ENCODE peak calls at places on chromosomes 16 and 17, in six cellular contexts. M is naive B cell; R is NCI-H1417; A is stimulated activated CD4-positive, alpha-beta T cell treated with anti-CD3 and anti-CD28 coated beads, TNF-alpha, amount 100 ng/mL, for 24 hours; C is adrenal gland; I is mucosa of gallbladder. X is an unnamed sample.

GRCh38 chr16:20866161-20866772 is 33.9 kb downstream of the DCUN1D3 start:
- DNase-seq in M (no peak), R (no peak), A (no peak), C (peak; percentile 92), I (no peak), X (peak; percentile 95)

GRCh38 chr16:53022374-53022773 is 30.3 kb downstream of the CHD9NB start:
- DNase-seq in M (no peak), R (peak; percentile 34), A (no peak), C (peak; percentile 59), I (no peak), X (peak; percentile 47)

GRCh38 chr17:50256826-50257573 is 17.3 kb upstream of the TMEM92 start:
- DNase-seq in M (no peak), R (no peak), A (no peak), C (peak; percentile 18), I (no peak), X (no peak)

GRCh38 chr16:26334218-26335111 is 642.7 kb downstream of the HS3ST4 start:
- DNase-seq in M (no peak), R (no peak), A (no peak), C (no peak), I (no peak), X (no peak)

GRCh38 chr16:66474750-66475199 is 47.7 kb downstream of the BEAN1 start:
- DNase-seq in M (peak; percentile 76), R (peak; percentile 22), A (peak; percentile 16), C (peak; percentile 45), I (no peak), X (no peak)

GRCh38 chr17:61402978-61403845 is 3.6 kb downstream of the TBX2 start:
- DNase-seq in M (no peak), R (peak; percentile 48), A (no peak), C (no peak), I (no peak), X (no peak)

GRCh38 chr16:19239756-19240155 is 45.8 kb upstream of the CLEC19A start:
- DNase-seq in M (no peak), R (no peak), A (no peak), C (no peak), I (no peak), X (no peak)

GRCh38 chr16:23384878-23385277 is 68.1 kb downstream of the COG7 start:
- DNase-seq in M (no peak), R (no peak), A (no peak), C (no peak), I (no peak), X (no peak)

GRCh38 chr16:87326151-87326571 is 9.0 kb upstream of the C16orf95 start:
- DNase-seq in M (no peak), R (no peak), A (no peak), C (peak; percentile 81), I (no peak), X (no peak)

GRCh38 chr17:60149691-60150582 is at the start of gene CA4:
- DNase-seq in M (no peak), R (peak; percentile 49), A (no peak), C (no peak), I (no peak), X (no peak)

GRCh38 chr17:78771758-78772382 is 10.2 kb downstream of the CYTH1 start:
- DNase-seq in M (peak; percentile 68), R (no peak), A (no peak), C (no peak), I (no peak), X (no peak)

GRCh38 chr17:45425125-45425983 is 7.3 kb downstream of the ARHGAP27 start:
- DNase-seq in M (no peak), R (peak; percentile 49), A (no peak), C (no peak), I (peak; percentile 87), X (peak; percentile 92)

GRCh38 chr17:233473-233941 is 52.1 kb upstream of the DOC2B start:
- DNase-seq in M (no peak), R (no peak), A (no peak), C (no peak), I (no peak), X (no peak)

GRCh38 chr16:23257682-23258081 is 44.4 kb upstream of the SCNN1B start:
- DNase-seq in M (no peak), R (no peak), A (no peak), C (no peak), I (no peak), X (no peak)

GRCh38 chr17:77869665-77870132 is 88.8 kb upstream of the TNRC6C start:
- DNase-seq in M (peak; percentile 97), R (no peak), A (no peak), C (no peak), I (no peak), X (no peak)

GRCh38 chr17:75876938-75877751 is 1.2 kb downstream of the TRIM47 start:
- DNase-seq in M (no peak), R (peak; percentile 52), A (no peak), C (peak; percentile 97), I (peak; percentile 88), X (peak; percentile 97)

GRCh38 chr17:17568772-17569195 is 22.7 kb downstream of the PEMT start:
- DNase-seq in M (no peak), R (peak; percentile 10), A (no peak), C (peak; percentile 85), I (peak; percentile 69), X (peak; percentile 57)

GRCh38 chr17:75077490-75078096 is 10.2 kb upstream of the SLC16A5 start:
- DNase-seq in M (peak; percentile 36), R (no peak), A (no peak), C (peak; percentile 83), I (peak; percentile 67), X (no peak)

GRCh38 chr17:44793885-44794698 is 35.3 kb downstream of the ADAM11 start:
- DNase-seq in M (no peak), R (no peak), A (no peak), C (no peak), I (no peak), X (no peak)

GRCh38 chr17:68613739-68614298 is 12.7 kb upstream of the FAM20A start:
- DNase-seq in M (no peak), R (peak; percentile 20), A (no peak), C (no peak), I (peak; percentile 62), X (peak; percentile 42)

GRCh38 chr17:33302394-33302793 is 9.3 kb upstream of the ASIC2 start:
- DNase-seq in M (no peak), R (no peak), A (no peak), C (no peak), I (no peak), X (no peak)

GRCh38 chr17:50272246-50272645 is 2.0 kb upstream of the TMEM92 start:
- DNase-seq in M (no peak), R (no peak), A (no peak), C (no peak), I (no peak), X (no peak)

GRCh38 chr17:40092581-40092980 is 7.8 kb downstream of the NR1D1 start:
- DNase-seq in M (no peak), R (no peak), A (no peak), C (no peak), I (no peak), X (no peak)

GRCh38 chr17:67035131-67036083 is 8.9 kb upstream of the CACNG1 start:
- DNase-seq in M (no peak), R (no peak), A (no peak), C (no peak), I (no peak), X (no peak)

GRCh38 chr16:75909746-75910145 is 183.5 kb upstream of the CPHXL start:
- DNase-seq in M (no peak), R (no peak), A (no peak), C (no peak), I (no peak), X (peak; percentile 75)

GRCh38 chr17:1709971-1710806 is at the start of gene TLCD2:
- DNase-seq in M (no peak), R (peak; percentile 15), A (no peak), C (peak; percentile 86), I (peak; percentile 57), X (peak; percentile 46)

GRCh38 chr17:37079735-37080134 is 131.0 kb downstream of the AATF start:
- DNase-seq in M (no peak), R (no peak), A (no peak), C (no peak), I (no peak), X (no peak)

GRCh38 chr17:82058855-82059249 is 6.8 kb downstream of the DUS1L start:
- DNase-seq in M (no peak), R (no peak), A (no peak), C (no peak), I (no peak), X (no peak)